ENCODE peak calls at places on chromosomes 11 and 22, in four cellular contexts. N is sigmoid colon, B is heart right ventricle, J is coronary artery. F is an unnamed sample.

GRCh38 chr11:45932217-45932616 is 9.8 kb downstream of the LARGE2 start:
- DNase-seq in N (no peak), B (no peak), J (no peak), F (no peak)

GRCh38 chr11:60842688-60843605 is 1.0 kb downstream of the CCDC86 start:
- DNase-seq in N (no peak), B (no peak), J (no peak), F (no peak)

GRCh38 chr11:7020183-7020917 is at the start of the genes NLRP14 and ZNF214:
- DNase-seq in N (peak), B (peak), J (peak), F (peak)

GRCh38 chr11:116379185-116379828 is 393.5 kb downstream of the BUD13 start:
- DNase-seq in N (no peak), B (peak), J (no peak), F (no peak)

GRCh38 chr11:102761646-102762238 is 18.7 kb downstream of the MMP10 start:
- DNase-seq in N (no peak), B (no peak), J (no peak), F (no peak)

GRCh38 chr11:110711776-110712642 is at the start of gene ARHGAP20:
- DNase-seq in N (peak), B (peak), J (peak), F (no peak)

GRCh38 chr11:38791346-38791961 is 2193.4 kb upstream of the RAG2 start:
- DNase-seq in N (no peak), B (peak), J (no peak), F (peak)

GRCh38 chr11:126514061-126514713 is 158.7 kb downstream of the ST3GAL4 start:
- DNase-seq in N (peak), B (no peak), J (no peak), F (no peak)

GRCh38 chr11:82686211-82686610 is 47.5 kb downstream of the FAM181B start:
- DNase-seq in N (no peak), B (no peak), J (no peak), F (no peak)

GRCh38 chr22:48887394-48888332 is 940.0 kb downstream of the BRD1 start:
- DNase-seq in N (peak), B (no peak), J (peak), F (no peak)

GRCh38 chr11:124861670-124862069 is 3.6 kb upstream of the ROBO3 start:
- DNase-seq in N (peak), B (no peak), J (peak), F (no peak)

GRCh38 chr11:95764267-95764898 is 25.2 kb downstream of the FAM76B start:
- DNase-seq in N (no peak), B (no peak), J (no peak), F (no peak)

GRCh38 chr11:10329935-10330334 is 25.1 kb downstream of the ADM start:
- DNase-seq in N (no peak), B (no peak), J (no peak), F (no peak)

GRCh38 chr11:132200303-132200936 is 830.0 kb downstream of the NTM start:
- DNase-seq in N (no peak), B (no peak), J (no peak), F (no peak)

GRCh38 chr11:47177229-47177845 is 658 bp upstream of the ARFGAP2 start:
- DNase-seq in N (peak), B (peak), J (peak), F (no peak)

GRCh38 chr11:112525270-112525669 is 264.6 kb upstream of the PLET1 start:
- DNase-seq in N (peak), B (peak), J (no peak), F (peak)

GRCh38 chr11:128886401-128887119 is 4.6 kb upstream of the KCNJ5 start:
- DNase-seq in N (no peak), B (no peak), J (no peak), F (no peak)

GRCh38 chr11:114262681-114263509 is 33.3 kb upstream of the NNMT start:
- DNase-seq in N (peak), B (peak), J (no peak), F (no peak)

GRCh38 chr11:108871152-108871551 is 206.3 kb downstream of the DDX10 start:
- DNase-seq in N (no peak), B (peak), J (no peak), F (peak)

GRCh38 chr11:127362754-127363153 is 362.2 kb upstream of the KIRREL3 start:
- DNase-seq in N (no peak), B (no peak), J (no peak), F (no peak)

GRCh38 chr11:80592546-80592945 is 1151.7 kb upstream of the TENM4 start:
- DNase-seq in N (no peak), B (no peak), J (no peak), F (no peak)

GRCh38 chr11:57434640-57435546 is 8.0 kb upstream of the SLC43A3 start:
- DNase-seq in N (no peak), B (no peak), J (no peak), F (no peak)

GRCh38 chr11:130886704-130887103 is 29.6 kb downstream of the SNX19 start:
- DNase-seq in N (no peak), B (no peak), J (no peak), F (no peak)

GRCh38 chr22:25700996-25701815 is 40.8 kb upstream of the MYO18B start:
- DNase-seq in N (no peak), B (peak), J (no peak), F (peak)

GRCh38 chr11:120112174-120112796 is 25.6 kb downstream of the TRIM29 start:
- DNase-seq in N (no peak), B (no peak), J (no peak), F (no peak)

GRCh38 chr22:35547993-35548761 is 7.5 kb downstream of the RASD2 start:
- DNase-seq in N (no peak), B (no peak), J (no peak), F (no peak)

GRCh38 chr11:14927146-14927545 is 35.1 kb upstream of the CYP2R1 start:
- DNase-seq in N (no peak), B (no peak), J (no peak), F (no peak)
- TF ChIP-seq CTCF in N (no peak), B (no peak), J (no peak), F (no peak)

DNA sequence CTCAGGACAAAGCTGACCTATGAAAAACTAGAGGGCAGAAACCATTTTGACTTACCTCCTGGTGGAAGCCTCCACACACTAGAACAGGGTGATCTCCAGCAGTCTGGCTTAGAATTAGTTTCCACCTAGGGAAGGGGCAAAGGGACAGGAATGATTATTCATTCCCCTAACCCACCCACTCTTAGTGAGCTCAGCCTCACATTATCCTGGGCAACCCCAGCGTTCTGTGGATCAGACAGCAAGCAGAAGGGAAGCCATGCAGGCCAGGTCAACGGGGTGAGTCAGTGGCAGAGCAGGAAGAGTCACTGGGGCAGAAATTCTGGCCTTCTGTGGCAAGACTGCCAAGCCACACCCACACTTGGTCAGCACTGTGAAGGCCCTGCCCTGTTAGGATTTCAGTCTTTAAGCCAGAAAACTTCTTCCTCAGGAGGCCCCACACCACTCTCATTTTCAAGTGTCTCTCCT is 10.5 kb downstream of the NUMA1 start:
- DNase-seq in N (peak), B (peak), J (peak), F (peak)
- H3K4me3 ChIP-seq in N (no peak), B (no peak), J (peak), F (no peak)

DNA sequence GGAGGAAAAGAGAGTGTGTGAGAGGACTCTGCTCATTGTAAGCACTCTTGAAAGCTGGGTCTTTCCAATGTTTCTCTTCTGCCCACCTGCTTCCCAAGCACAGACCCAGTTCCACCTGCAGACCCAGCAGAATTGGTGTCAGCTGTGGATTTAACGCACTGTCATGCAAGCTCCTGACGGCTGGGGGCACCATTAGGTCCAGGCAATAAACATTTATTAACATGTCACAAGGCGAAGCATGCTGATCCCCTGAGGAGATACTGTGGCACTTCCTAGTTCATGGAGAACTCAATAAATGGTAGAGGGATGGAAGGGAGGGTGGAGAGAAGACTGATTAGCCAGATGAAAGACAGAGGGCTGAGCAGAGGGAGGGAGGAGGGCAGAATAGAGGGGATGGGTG is 68.3 kb upstream of the TSPAN18 start:
- DNase-seq in N (no peak), B (no peak), J (no peak), F (no peak)
- TF ChIP-seq CTCF in N (no peak), B (peak), J (no peak), F (no peak)

GRCh38 chr22:46079093-46079860 is 71.0 kb upstream of the PPARA start:
- DNase-seq in N (peak), B (no peak), J (peak), F (no peak)
- H3K4me3 ChIP-seq in N (peak), B (peak), J (peak), F (peak)

DNA sequence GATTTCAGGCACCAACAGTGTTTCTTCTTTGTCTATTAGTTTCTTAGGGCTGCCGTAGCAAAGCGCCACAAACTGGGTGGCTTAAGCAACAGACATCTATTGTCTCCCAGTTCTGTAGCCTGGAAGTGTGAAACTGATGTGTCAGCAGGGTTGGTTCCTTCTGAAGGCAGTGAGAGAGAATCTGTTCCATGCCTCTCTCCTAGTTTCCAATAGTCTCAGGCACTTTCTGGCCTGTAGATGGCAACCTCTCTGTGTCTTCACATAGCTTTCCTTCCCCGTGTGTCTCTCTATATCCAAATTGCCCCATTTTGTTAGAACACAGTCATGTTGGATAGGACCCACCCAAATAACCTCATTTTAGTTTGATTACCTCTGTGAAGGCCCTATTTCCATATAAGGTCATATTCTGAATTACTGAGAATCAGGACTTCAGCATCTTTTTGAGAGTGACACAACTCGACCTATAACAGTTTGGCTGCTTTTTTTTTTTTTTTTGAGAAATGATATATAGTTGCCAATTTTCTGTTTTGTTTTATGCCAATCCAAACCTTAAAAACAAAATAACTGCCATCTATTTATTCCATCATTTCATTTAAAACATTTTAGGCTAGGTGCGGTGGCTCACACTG is 108.2 kb downstream of the SLC36A4 start:
- DNase-seq in N (no peak), B (no peak), J (no peak), F (peak)
- TF ChIP-seq CTCF in N (no peak), B (peak), J (no peak), F (peak)

GRCh38 chr22:38271101-38271500 is 1.7 kb downstream of the TMEM184B start:
- DNase-seq in N (no peak), B (no peak), J (no peak), F (no peak)
- H3K4me3 ChIP-seq in N (no peak), B (peak), J (peak), F (peak)

DNA sequence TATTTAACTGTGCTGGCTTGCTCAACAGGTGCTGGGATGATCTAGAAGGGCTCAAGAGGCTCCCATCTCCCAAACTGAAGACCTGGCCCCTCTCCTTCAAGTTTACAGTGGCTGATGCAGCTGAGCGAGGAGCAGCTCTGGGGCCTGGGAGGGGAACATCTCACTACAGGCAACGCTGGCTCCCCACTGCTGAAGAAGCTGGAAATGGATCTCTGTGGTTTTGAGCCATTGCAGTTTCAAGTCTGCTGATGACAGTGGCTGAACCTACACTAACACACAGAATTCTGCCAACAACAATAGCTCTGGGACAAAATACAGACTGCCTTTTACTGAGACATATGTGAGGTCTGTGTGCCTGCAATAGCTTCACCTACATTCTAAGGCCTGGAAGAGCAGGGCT is 504.8 kb upstream of the B3GAT1 start:
- DNase-seq in N (no peak), B (no peak), J (no peak), F (no peak)
- TF ChIP-seq CTCF in N (no peak), B (no peak), J (no peak), F (no peak)

DNA sequence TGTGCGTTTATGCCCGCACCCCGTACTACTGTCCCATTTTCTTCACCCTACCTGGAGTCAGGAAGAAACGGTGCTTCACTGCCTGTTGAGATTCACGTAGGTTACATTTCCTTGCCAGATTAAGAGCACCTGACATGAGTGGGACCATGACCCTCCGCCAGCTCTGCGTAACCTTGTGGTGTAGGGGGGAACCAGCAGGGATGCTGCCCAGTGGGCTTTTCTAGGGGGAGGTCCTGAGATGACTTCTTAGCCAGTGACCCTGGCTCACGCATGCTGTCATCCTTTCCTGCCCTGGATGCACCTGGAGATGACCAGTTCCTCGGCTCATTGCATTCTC is 967 bp upstream of the ARVCF start:
- DNase-seq in N (no peak), B (no peak), J (no peak), F (no peak)
- H3K4me3 ChIP-seq in N (no peak), B (peak), J (no peak), F (no peak)

GRCh38 chr11:43012606-43013005 is 299.2 kb upstream of the API5 start:
- DNase-seq in N (no peak), B (no peak), J (no peak), F (no peak)
- TF ChIP-seq CTCF in N (no peak), B (no peak), J (no peak), F (no peak)

DNA sequence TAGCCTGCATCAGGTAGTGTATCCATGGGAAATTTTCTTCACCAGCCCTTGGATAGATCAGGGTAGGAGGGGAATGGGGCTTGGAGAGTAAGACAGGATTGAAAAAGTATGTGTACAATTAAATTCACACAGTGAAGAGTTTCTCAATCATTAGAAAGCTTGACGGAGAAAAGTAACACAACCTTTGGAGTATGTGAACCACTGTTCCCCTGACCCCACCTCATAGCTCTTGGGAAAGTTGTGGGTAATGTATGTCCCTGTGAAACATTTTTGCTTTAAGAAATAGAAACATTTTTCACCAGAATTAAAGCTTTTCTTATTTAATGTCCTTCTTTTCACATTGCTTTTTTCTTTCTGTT is 297 bp upstream of the CASP1 start:
- DNase-seq in N (no peak), B (no peak), J (no peak), F (no peak)
- H3K4me3 ChIP-seq in N (peak), B (peak), J (peak), F (peak)

F was measured in HFF-Myc.